ENCODE peak calls at places on chromosomes 5 and 9, in nine cellular contexts. F is tibial artery, X is OCI-LY7, B is AG04450, E is DND-41, W is lower lobe of right lung, I is tibial nerve, T is GM12878, N is A549. Y is an unnamed sample.
A peak's percentile ranks its signal among the peaks of the same experiment; 100 is the strongest.

GRCh38 chr9:72977670-72978069 is 24.8 kb upstream of the ALDH1A1 start:
- DNase-seq in W (no peak), F (no peak), T (no peak), N (peak; percentile 66), E (no peak), I (no peak), B (no peak), X (no peak), Y (no peak)

GRCh38 chr9:122786338-122786737 is 2.4 kb upstream of the OR5C1 start:
- DNase-seq in F (no peak), B (no peak), I (no peak), E (no peak), W (no peak), X (no peak), T (no peak), N (no peak), Y (no peak)

GRCh38 chr9:136786451-136786850 is 4.7 kb upstream of the TMEM141 start:
- DNase-seq in X (no peak), T (no peak), I (no peak), N (no peak), F (no peak), B (no peak), W (no peak), E (no peak), Y (no peak)

GRCh38 chr5:83554686-83555085 is 83.1 kb downstream of the VCAN start:
- DNase-seq in I (no peak), B (no peak), E (no peak), T (no peak), W (no peak), N (peak; percentile 12), X (no peak), F (no peak), Y (no peak)

GRCh38 chr5:88660326-88660946 is 222.5 kb downstream of the MEF2C start:
- DNase-seq in T (no peak), X (peak; percentile 13), F (peak; percentile 57), W (no peak), B (no peak), I (no peak), E (no peak), N (no peak), Y (no peak)

GRCh38 chr5:147507480-147508126 is 2.3 kb downstream of the DPYSL3 start:
- DNase-seq in X (no peak), N (no peak), B (no peak), W (no peak), T (no peak), I (no peak), F (no peak), E (no peak), Y (no peak)

GRCh38 chr5:115460476-115460875 is 84.1 kb downstream of the FEM1C start:
- DNase-seq in X (no peak), B (peak; percentile 37), I (no peak), N (peak; percentile 66), F (no peak), T (peak; percentile 40), E (no peak), W (peak; percentile 88), Y (peak; percentile 70)

GRCh38 chr9:126564716-126565115 is 49.0 kb upstream of the LMX1B start:
- DNase-seq in N (no peak), W (no peak), I (no peak), F (no peak), E (no peak), X (no peak), T (no peak), B (no peak), Y (no peak)

GRCh38 chr9:110180713-110181434 is 27.1 kb downstream of the C9orf152 start:
- DNase-seq in B (no peak), T (no peak), F (no peak), X (peak; percentile 72), E (no peak), W (no peak), N (peak; percentile 50), I (no peak), Y (peak; percentile 60)

GRCh38 chr5:94503677-94504076 is 114.7 kb downstream of the KIAA0825 start:
- DNase-seq in B (no peak), I (no peak), W (no peak), F (no peak), E (no peak), T (no peak), N (no peak), X (no peak), Y (no peak)

GRCh38 chr9:68546596-68547390 is 6.1 kb upstream of the TMEM252 start:
- DNase-seq in T (peak; percentile 86), N (no peak), F (no peak), I (no peak), X (peak; percentile 75), B (no peak), E (no peak), W (no peak), Y (no peak)

GRCh38 chr5:958701-959571 is 49.7 kb upstream of the NKD2 start:
- DNase-seq in B (no peak), I (no peak), N (peak; percentile 80), T (no peak), F (no peak), E (no peak), W (peak; percentile 66), X (no peak), Y (no peak)

GRCh38 chr9:119284118-119284517 is 85.1 kb downstream of the BRINP1 start:
- DNase-seq in W (no peak), I (no peak), E (no peak), F (no peak), T (no peak), B (no peak), N (peak; percentile 17), X (no peak), Y (no peak)

GRCh38 chr9:34380034-34380510 is 3.4 kb upstream of the MYORG start:
- DNase-seq in I (no peak), B (no peak), W (peak; percentile 54), E (no peak), X (peak; percentile 21), T (no peak), N (no peak), F (no peak), Y (no peak)

GRCh38 chr5:98929982-98930355 is 1.2 kb upstream of the CHD1 start:
- DNase-seq in W (no peak), F (peak; percentile 64), B (no peak), T (no peak), I (no peak), E (no peak), N (peak; percentile 6), X (no peak), Y (no peak)

DNA sequence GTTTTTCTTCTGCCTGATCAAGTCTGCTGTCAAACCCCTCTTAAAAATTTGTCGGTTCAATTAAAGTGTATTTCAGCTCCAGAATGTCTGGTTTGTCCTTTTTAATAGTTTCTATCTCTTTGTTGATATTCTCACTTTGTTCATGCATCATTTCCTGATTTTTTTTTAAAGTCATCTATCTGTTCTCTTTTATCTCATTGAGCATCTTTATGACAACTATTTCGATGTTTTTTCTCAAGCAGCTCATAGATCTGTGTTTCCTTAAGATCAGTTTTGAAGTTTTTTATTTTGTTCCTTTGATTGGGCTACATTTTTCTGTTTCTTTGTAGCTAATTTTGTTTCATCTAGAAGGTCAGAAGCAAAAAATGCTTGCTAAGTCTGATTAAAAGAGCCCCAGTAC is 53.7 kb downstream of the FGD3 start:
- DNase-seq in W (no peak), T (no peak), N (no peak), F (no peak), B (no peak), I (no peak), E (no peak), X (no peak), Y (no peak)
- TF ChIP-seq CTCF in W (no peak), T (no peak), N (no peak), F (no peak), B (no peak), I (no peak), E (no peak), X (no peak), Y (no peak)

GRCh38 chr5:121982500-121983261 is 20.9 kb downstream of the SRFBP1 start:
- DNase-seq in B (no peak), I (no peak), F (no peak), N (no peak), T (no peak), W (no peak), E (no peak), X (no peak), Y (no peak)

GRCh38 chr5:121976979-121977378 is 15.2 kb downstream of the SRFBP1 start:
- DNase-seq in F (no peak), T (no peak), E (no peak), N (no peak), B (peak; percentile 4), X (no peak), W (no peak), I (no peak), Y (peak; percentile 43)

GRCh38 chr5:121982089-121982488 is 20.3 kb downstream of the SRFBP1 start:
- DNase-seq in I (no peak), W (no peak), F (no peak), E (no peak), N (no peak), X (no peak), T (no peak), B (no peak), Y (no peak)

GRCh38 chr5:121981254-121981653 is 19.5 kb downstream of the SRFBP1 start:
- DNase-seq in N (no peak), W (no peak), B (no peak), E (no peak), I (no peak), X (peak; percentile 17), T (no peak), F (no peak), Y (no peak)

GRCh38 chr5:121979691-121980090 is 17.9 kb downstream of the SRFBP1 start:
- DNase-seq in W (no peak), X (no peak), E (no peak), B (no peak), F (no peak), I (no peak), N (no peak), T (no peak), Y (no peak)
- H3K27ac ChIP-seq in W (no peak overlapping the region), X (no peak overlapping the region), E (no peak overlapping the region), B (no peak overlapping the region), F (no peak overlapping the region), I (no peak overlapping the region), N (no peak overlapping the region), T (no peak overlapping the region), Y (no peak overlapping the region)

GRCh38 chr9:128628471-128629048 is 28.1 kb downstream of the DYNC2I2 start:
- DNase-seq in N (no peak), W (peak; percentile 45), T (no peak), F (peak; percentile 87), B (no peak), E (no peak), X (no peak), I (peak; percentile 51), Y (no peak)
- H3K4me3 ChIP-seq in N (no peak overlapping the region), W (no peak overlapping the region), T (no peak overlapping the region), F (no peak overlapping the region), B (no peak overlapping the region), E (no peak overlapping the region), X (no peak overlapping the region), I (no peak overlapping the region), Y (no peak overlapping the region)

DNA sequence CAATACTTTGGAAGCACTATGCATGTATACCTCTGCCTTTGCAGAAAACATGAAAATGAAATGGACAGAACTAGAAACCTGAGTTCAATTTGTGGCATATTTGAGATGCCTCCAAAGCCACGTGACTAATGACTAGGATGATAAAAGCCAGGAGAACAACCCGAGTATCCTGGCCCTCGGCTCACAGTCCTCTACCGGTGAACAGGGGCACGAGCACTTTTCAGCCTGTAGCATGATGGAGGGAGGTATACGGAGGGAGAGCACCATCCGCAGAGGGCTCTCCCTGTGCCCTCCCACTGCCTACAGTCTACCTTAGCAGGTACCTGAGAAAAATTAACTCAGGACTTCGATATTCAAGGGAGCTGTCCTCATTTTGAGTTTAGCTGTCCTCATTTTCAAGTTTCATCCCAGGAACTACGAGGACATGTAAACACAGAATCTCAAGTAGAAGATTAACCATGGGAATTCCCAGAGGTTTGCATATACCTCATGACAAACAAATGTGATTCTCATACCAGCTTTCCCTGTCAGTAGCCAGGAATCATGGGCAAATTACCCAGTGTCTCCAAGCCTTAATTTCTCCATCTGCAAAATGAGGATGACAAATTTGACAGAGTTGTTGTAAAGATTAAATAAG is 249.3 kb downstream of the DNAH5 start:
- DNase-seq in X (no peak), I (no peak), W (no peak), T (no peak), F (no peak), E (no peak), N (peak; percentile 17), B (no peak), Y (no peak)
- TF ChIP-seq CTCF in X (no peak), I (no peak), W (no peak), T (no peak), F (no peak), E (no peak), N (no peak), B (no peak), Y (no peak)